ENCODE peak calls at places on chromosomes 6 and 20, in eight cellular contexts. A is cardiac muscle cell; B is fibroblast of the aortic adventitia; O is BJ; F is lower leg skin; I is esophagus muscularis mucosa; V is epithelial cell of esophagus; E is CD8-positive, alpha-beta memory T cell. Q is an unnamed sample.

GRCh38 chr20:62405108-62405980 is 1.7 kb downstream of the CABLES2 start:
- DNase-seq in A (peak), B (peak), O (no peak), F (no peak), I (no peak), V (peak), E (no peak), Q (no peak)

GRCh38 chr6:37052027-37052628 is 46.7 kb downstream of the FGD2 start:
- DNase-seq in A (no peak), B (no peak), O (no peak), F (no peak), I (no peak), V (no peak), E (no peak), Q (no peak)

GRCh38 chr20:496126-496696 is 33.9 kb upstream of the TBC1D20 start:
- DNase-seq in A (no peak), B (peak), O (no peak), F (no peak), I (peak), V (peak), E (no peak), Q (no peak)

GRCh38 chr6:17589402-17590116 is 10.5 kb upstream of the FAM8A1 start:
- DNase-seq in A (no peak), B (peak), O (peak), F (no peak), I (no peak), V (peak), E (no peak), Q (peak)

GRCh38 chr6:92779758-92780157 is 639.6 kb downstream of the EPHA7 start:
- DNase-seq in A (peak), B (peak), O (no peak), F (no peak), I (no peak), V (peak), E (no peak), Q (peak)

GRCh38 chr20:12210591-12210990 is 292.9 kb downstream of the BTBD3 start:
- DNase-seq in A (no peak), B (no peak), O (no peak), F (no peak), I (no peak), V (no peak), E (no peak), Q (no peak)

GRCh38 chr20:62918830-62919229 is 7.5 kb downstream of the DIDO1 start:
- DNase-seq in A (no peak), B (no peak), O (no peak), F (no peak), I (no peak), V (no peak), E (peak), Q (no peak)

GRCh38 chr6:157045831-157046454 is 268.8 kb downstream of the ARID1B start:
- DNase-seq in A (peak), B (peak), O (no peak), F (no peak), I (no peak), V (peak), E (no peak), Q (no peak)

GRCh38 chr6:148693882-148694484 is 52.8 kb upstream of the UST start:
- DNase-seq in A (no peak), B (no peak), O (no peak), F (no peak), I (no peak), V (peak), E (no peak), Q (peak)

GRCh38 chr6:170081556-170081955 is 209.3 kb downstream of the DLL1 start:
- DNase-seq in A (no peak), B (no peak), O (no peak), F (no peak), I (no peak), V (no peak), E (no peak), Q (no peak)

GRCh38 chr6:40714143-40714542 is 127.0 kb upstream of the LRFN2 start:
- DNase-seq in A (no peak), B (no peak), O (no peak), F (no peak), I (no peak), V (no peak), E (no peak), Q (no peak)

GRCh38 chr6:30875244-30876038 is 8.9 kb upstream of the DDR1 start:
- DNase-seq in A (no peak), B (no peak), O (no peak), F (peak), I (no peak), V (peak), E (no peak), Q (no peak)

GRCh38 chr6:170489836-170490235 is 63.3 kb downstream of the PSMB1 start:
- DNase-seq in A (no peak), B (no peak), O (no peak), F (no peak), I (no peak), V (no peak), E (no peak), Q (no peak)

GRCh38 chr6:75296811-75297779 is 12.5 kb upstream of the TMEM30A start:
- DNase-seq in A (peak), B (peak), O (no peak), F (no peak), I (no peak), V (peak), E (no peak), Q (no peak)

GRCh38 chr20:2023151-2023550 is 29.3 kb upstream of the PDYN start:
- DNase-seq in A (no peak), B (no peak), O (no peak), F (no peak), I (no peak), V (peak), E (no peak), Q (no peak)

GRCh38 chr6:3208096-3208774 is 19.2 kb downstream of the TUBB2B start:
- DNase-seq in A (no peak), B (peak), O (peak), F (peak), I (no peak), V (peak), E (no peak), Q (no peak)

GRCh38 chr6:99348823-99349619 is 453 bp downstream of the FAXC start:
- DNase-seq in A (peak), B (no peak), O (no peak), F (no peak), I (peak), V (no peak), E (no peak), Q (no peak)

GRCh38 chr6:41587223-41587879 is 41.2 kb downstream of the FOXP4 start:
- DNase-seq in A (no peak), B (no peak), O (no peak), F (no peak), I (no peak), V (no peak), E (no peak), Q (no peak)

GRCh38 chr6:170080169-170080827 is 210.6 kb downstream of the DLL1 start:
- DNase-seq in A (no peak), B (no peak), O (no peak), F (no peak), I (no peak), V (no peak), E (no peak), Q (no peak)

GRCh38 chr6:163180874-163181541 is 233.5 kb upstream of the QKI start:
- DNase-seq in A (peak), B (peak), O (no peak), F (peak), I (peak), V (peak), E (no peak), Q (peak)

GRCh38 chr6:101011165-101011564 is 130.0 kb upstream of the ASCC3 start:
- DNase-seq in A (no peak), B (no peak), O (no peak), F (no peak), I (no peak), V (peak), E (no peak), Q (no peak)

GRCh38 chr6:9514146-9514545 is 900.7 kb downstream of the TFAP2A start:
- DNase-seq in A (no peak), B (no peak), O (no peak), F (no peak), I (no peak), V (peak), E (no peak), Q (no peak)

GRCh38 chr6:164273491-164273890 is 859.0 kb downstream of the QKI start:
- DNase-seq in A (no peak), B (no peak), O (no peak), F (no peak), I (no peak), V (no peak), E (no peak), Q (no peak)

DNA sequence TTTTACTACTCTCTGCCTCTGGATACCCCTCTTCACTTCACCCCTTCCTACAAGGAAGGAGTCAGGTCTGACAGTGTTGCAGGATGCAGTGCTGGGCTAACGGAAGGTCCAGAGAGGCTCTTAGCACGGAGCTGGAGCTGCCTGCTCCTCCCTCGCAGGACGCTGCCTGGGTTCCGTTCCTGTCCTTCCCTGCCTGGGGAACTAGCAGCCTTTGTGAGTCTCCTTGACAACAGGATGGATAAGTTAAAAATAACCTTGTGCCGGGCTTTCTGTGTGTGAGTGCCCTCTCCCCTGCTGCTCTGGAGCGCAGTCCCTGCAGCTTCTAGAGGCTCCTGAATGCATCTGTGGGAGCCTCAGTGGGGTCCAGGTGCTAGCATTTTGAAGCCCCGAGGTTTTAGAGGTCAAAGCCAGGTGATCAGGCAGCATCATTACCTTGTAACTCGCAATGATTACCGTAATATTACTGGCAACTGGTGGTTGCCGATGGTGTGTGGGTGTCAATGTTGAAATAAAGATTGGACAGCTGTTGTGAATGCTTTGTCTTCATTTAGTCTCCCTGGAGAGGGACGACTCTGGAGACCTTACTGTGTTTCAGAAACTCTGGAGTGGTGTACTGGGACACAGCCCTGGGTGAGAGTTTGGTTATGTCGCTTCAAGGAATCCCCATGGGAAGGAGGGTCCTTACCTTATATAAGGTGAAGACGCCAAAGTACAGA is 44.4 kb downstream of the CDS2 start:
- DNase-seq in A (peak), B (no peak), O (no peak), F (no peak), I (no peak), V (no peak), E (no peak), Q (no peak)
- H3K4me3 ChIP-seq in A (no peak), B (no peak), O (no peak), F (no peak), I (no peak), V (no peak), E (no peak), Q (no peak)

GRCh38 chr6:167113047-167113446 is 9.8 kb upstream of the CCR6 start:
- DNase-seq in A (no peak), B (no peak), O (no peak), F (no peak), I (no peak), V (no peak), E (no peak), Q (no peak)
- H3K4me3 ChIP-seq in A (no peak), B (no peak), O (no peak), F (no peak), I (no peak), V (no peak), E (no peak), Q (no peak)

DNA sequence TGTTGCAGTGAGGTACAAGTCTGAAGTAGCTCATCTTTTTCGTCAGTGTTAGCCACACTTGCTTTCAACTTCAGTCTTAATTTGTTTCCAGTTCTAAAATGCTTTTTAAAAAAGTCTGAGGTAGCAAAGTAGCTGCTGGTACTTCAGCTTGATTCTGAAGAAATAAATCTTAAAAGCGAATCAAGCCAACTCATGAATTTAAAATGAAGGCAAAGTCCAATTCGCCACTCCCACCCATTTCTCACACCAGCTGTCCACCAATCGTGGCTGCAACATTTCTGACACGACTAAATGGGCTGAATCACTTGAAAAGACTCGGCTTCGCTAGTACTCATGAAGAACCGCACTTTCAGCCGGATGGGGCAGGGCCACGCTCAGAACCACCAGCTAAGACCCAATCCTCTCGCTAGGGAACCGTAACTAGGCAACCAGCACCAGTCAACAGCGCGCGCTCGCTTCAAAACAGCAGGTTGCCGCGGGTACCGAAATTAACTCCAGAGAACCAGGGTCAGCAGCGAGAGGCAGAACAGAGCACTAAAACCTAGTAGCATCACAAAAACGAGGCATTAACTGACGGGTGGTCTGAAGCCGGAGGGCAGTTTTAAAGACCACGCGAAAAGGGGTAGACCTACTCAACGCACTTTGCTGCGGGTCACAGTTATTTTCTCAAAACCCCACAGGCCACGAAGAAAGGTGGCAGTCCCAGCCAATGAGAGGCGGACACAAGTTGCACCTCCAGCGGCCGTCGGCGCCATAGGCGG is 900 bp downstream of the BCLAF1 start:
- DNase-seq in A (peak), B (peak), O (peak), F (peak), I (peak), V (peak), E (peak), Q (peak)
- H3K4me3 ChIP-seq in A (peak), B (peak), O (peak), F (peak), I (peak), V (peak), E (peak), Q (peak)

GRCh38 chr6:138988469-138988834 is 399 bp upstream of the REPS1 start:
- DNase-seq in A (no peak), B (no peak), O (no peak), F (no peak), I (no peak), V (no peak), E (no peak), Q (no peak)
- H3K4me3 ChIP-seq in A (no peak), B (peak), O (peak), F (no peak), I (peak), V (peak), E (peak), Q (peak)

DNA sequence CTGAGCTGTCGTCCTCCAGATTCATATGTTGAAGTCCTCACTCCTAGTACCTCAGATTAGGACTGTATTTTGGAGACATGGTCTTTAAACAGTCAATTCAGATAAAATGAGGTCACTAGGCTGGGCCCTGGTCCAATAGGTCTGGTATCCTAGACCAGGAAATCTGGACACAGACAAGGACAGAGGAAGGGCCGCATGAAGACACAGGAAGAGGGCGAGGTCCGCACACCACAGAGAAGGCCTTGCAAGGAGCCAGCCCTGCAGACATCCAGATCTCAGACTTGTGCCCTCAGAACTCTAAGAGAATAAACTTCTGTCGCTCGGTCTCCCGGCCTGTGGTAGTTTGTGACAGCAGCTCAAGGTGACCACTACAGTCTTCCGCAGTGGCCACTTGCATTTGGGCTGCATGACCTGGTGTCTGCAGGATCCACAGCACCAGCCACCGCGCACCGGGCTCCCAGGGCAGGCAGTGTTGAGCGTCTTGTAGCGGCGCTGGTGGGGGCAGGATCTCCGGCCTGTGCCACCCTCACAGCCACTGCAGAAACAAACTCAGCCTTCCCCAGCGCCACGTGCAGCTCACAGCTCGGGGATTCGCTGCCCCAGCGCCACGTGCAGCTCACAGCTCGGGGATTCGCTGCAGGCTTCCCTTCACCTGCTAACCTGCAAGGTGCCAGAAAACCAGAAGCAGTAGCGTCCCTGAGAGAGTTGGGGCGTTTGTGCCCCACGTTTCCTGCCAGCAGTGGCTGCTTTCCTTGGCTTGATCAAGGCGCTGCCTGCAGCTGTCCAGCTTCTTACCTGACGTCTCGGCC is 6.0 kb upstream of the RBM38 start:
- DNase-seq in A (no peak), B (no peak), O (no peak), F (no peak), I (no peak), V (no peak), E (no peak), Q (no peak)
- H3K4me3 ChIP-seq in A (no peak), B (no peak), O (no peak), F (no peak), I (no peak), V (no peak), E (no peak), Q (no peak)

GRCh38 chr20:17868146-17868545 is 100.4 kb downstream of the SNX5 start:
- DNase-seq in A (no peak), B (no peak), O (no peak), F (no peak), I (no peak), V (no peak), E (no peak), Q (no peak)

GRCh38 chr20:17870063-17870740 is 98.4 kb downstream of the SNX5 start:
- DNase-seq in A (no peak), B (peak), O (no peak), F (no peak), I (no peak), V (no peak), E (no peak), Q (no peak)

GRCh38 chr20:17868700-17869231 is 99.8 kb downstream of the SNX5 start:
- DNase-seq in A (no peak), B (no peak), O (no peak), F (no peak), I (no peak), V (no peak), E (no peak), Q (no peak)

GRCh38 chr20:17871181-17871580 is 97.4 kb downstream of the SNX5 start:
- DNase-seq in A (no peak), B (no peak), O (no peak), F (no peak), I (no peak), V (no peak), E (no peak), Q (no peak)

DNA sequence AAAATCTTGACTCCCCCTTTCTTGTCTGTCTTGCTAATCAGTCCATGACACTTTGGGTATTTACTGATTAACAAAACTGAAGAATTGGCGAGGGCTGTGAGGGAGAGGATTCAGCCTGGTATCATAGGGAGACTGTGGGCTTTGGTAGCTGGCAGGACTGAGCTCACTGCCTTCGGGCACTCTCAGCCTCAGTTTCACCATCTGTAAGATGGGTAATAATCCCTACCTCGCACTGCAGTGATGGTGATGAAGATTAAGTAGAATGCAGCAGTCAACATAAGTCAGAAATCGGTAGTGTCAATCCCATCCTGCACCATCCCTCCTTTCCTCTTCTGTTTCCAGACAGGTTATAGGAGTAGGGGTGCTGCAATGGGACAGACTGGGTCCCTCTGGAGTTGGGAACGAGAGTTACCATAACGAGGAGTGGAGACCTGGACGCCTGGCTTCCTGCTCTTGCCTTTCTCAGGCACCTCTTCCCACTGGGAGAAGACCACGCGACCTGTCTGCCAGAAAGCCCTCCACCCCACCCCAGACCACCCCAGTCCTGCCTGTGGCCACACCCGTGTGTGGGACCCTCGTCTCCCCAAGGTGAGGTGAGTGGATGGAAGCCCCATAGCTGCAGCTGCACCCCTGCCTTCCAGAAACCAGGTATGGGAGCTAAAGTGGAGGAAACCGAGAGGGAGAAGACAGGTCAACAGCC is 99.1 kb downstream of the SNX5 start:
- DNase-seq in A (no peak), B (no peak), O (no peak), F (no peak), I (no peak), V (no peak), E (no peak), Q (no peak)
- H3K4me3 ChIP-seq in A (no peak), B (no peak), O (no peak), F (no peak), I (no peak), V (no peak), E (no peak), Q (no peak)

GRCh38 chr20:54172856-54173652 is 732 bp downstream of the CYP24A1 start:
- DNase-seq in A (peak), B (no peak), O (no peak), F (no peak), I (no peak), V (peak), E (no peak), Q (no peak)
- H3K4me3 ChIP-seq in A (peak), B (no peak), O (no peak), F (no peak), I (no peak), V (peak), E (no peak), Q (peak)

Q was measured in epithelial cell of proximal tubule.